ENCODE peak calls at places on chromosomes 16 and 17, in nine cellular contexts. One of them, this sample, is unnamed. For H3K4me1, the result is how much of the 10 kb centered on the place peaks cover.

GRCh38 chr17:58312021-58312630 is 16.5 kb downstream of the TSPOAP1 start:
- DNase-seq in H1: peak
- DNase-seq in HepG2: no peak
- DNase-seq in uterus: no peak
- DNase-seq in heart left ventricle: no peak
- DNase-seq in ovary: no peak
- DNase-seq in esophagus squamous epithelium: no peak
- DNase-seq in body of pancreas: no peak
- DNase-seq in IMR-90: no peak
- DNase-seq in this sample: peak

GRCh38 chr17:27473748-27474609 is 17.7 kb downstream of the KSR1 start:
- DNase-seq in H1: no peak
- DNase-seq in HepG2: no peak
- DNase-seq in uterus: no peak
- DNase-seq in heart left ventricle: peak
- DNase-seq in ovary: no peak
- DNase-seq in esophagus squamous epithelium: no peak
- DNase-seq in body of pancreas: peak
- DNase-seq in IMR-90: no peak
- DNase-seq in this sample: no peak

GRCh38 chr17:74610108-74610507 is 13.4 kb downstream of the CD300E start:
- DNase-seq in H1: peak
- DNase-seq in HepG2: no peak
- DNase-seq in uterus: no peak
- DNase-seq in heart left ventricle: no peak
- DNase-seq in ovary: no peak
- DNase-seq in esophagus squamous epithelium: no peak
- DNase-seq in body of pancreas: no peak
- DNase-seq in IMR-90: no peak
- DNase-seq in this sample: no peak

GRCh38 chr16:31460582-31461002 is 1.3 kb downstream of the ARMC5 start:
- DNase-seq in H1: no peak
- DNase-seq in HepG2: peak
- DNase-seq in uterus: no peak
- DNase-seq in heart left ventricle: no peak
- DNase-seq in ovary: no peak
- DNase-seq in esophagus squamous epithelium: no peak
- DNase-seq in body of pancreas: no peak
- DNase-seq in IMR-90: peak
- DNase-seq in this sample: no peak

GRCh38 chr17:10025976-10026785 is 121.1 kb upstream of the RCVRN start:
- DNase-seq in H1: no peak
- DNase-seq in HepG2: no peak
- DNase-seq in uterus: no peak
- DNase-seq in heart left ventricle: no peak
- DNase-seq in ovary: no peak
- DNase-seq in esophagus squamous epithelium: no peak
- DNase-seq in body of pancreas: no peak
- DNase-seq in IMR-90: no peak
- DNase-seq in this sample: no peak

GRCh38 chr17:42287305-42288077 is 807 bp upstream of the STAT5A start:
- DNase-seq in H1: no peak
- DNase-seq in HepG2: no peak
- DNase-seq in uterus: peak
- DNase-seq in heart left ventricle: peak
- DNase-seq in ovary: peak
- DNase-seq in esophagus squamous epithelium: no peak
- DNase-seq in body of pancreas: peak
- DNase-seq in IMR-90: no peak
- DNase-seq in this sample: no peak

GRCh38 chr16:1794221-1794871 is 841 bp upstream of the IGFALS start:
- DNase-seq in H1: no peak
- DNase-seq in HepG2: peak
- DNase-seq in uterus: no peak
- DNase-seq in heart left ventricle: peak
- DNase-seq in ovary: no peak
- DNase-seq in esophagus squamous epithelium: no peak
- DNase-seq in body of pancreas: peak
- DNase-seq in IMR-90: no peak
- DNase-seq in this sample: no peak

GRCh38 chr17:61406543-61406845 is 6.9 kb downstream of the TBX2 start:
- DNase-seq in H1: no peak
- DNase-seq in HepG2: no peak
- DNase-seq in uterus: no peak
- DNase-seq in heart left ventricle: no peak
- DNase-seq in ovary: no peak
- DNase-seq in esophagus squamous epithelium: no peak
- DNase-seq in body of pancreas: no peak
- DNase-seq in IMR-90: no peak
- DNase-seq in this sample: no peak

GRCh38 chr16:29852654-29853053 is 10.4 kb downstream of the CDIPT start:
- DNase-seq in H1: no peak
- DNase-seq in HepG2: no peak
- DNase-seq in uterus: no peak
- DNase-seq in heart left ventricle: peak
- DNase-seq in ovary: no peak
- DNase-seq in esophagus squamous epithelium: no peak
- DNase-seq in body of pancreas: no peak
- DNase-seq in IMR-90: peak
- DNase-seq in this sample: no peak

GRCh38 chr16:74740795-74741304 is 33.8 kb downstream of the FA2H start:
- DNase-seq in H1: no peak
- DNase-seq in HepG2: no peak
- DNase-seq in uterus: no peak
- DNase-seq in heart left ventricle: no peak
- DNase-seq in ovary: no peak
- DNase-seq in esophagus squamous epithelium: no peak
- DNase-seq in body of pancreas: peak
- DNase-seq in IMR-90: no peak
- DNase-seq in this sample: no peak

GRCh38 chr17:6636616-6637457 is 3.7 kb downstream of the KIAA0753 start:
- DNase-seq in H1: no peak
- DNase-seq in HepG2: no peak
- DNase-seq in uterus: no peak
- DNase-seq in heart left ventricle: no peak
- DNase-seq in ovary: no peak
- DNase-seq in esophagus squamous epithelium: no peak
- DNase-seq in body of pancreas: no peak
- DNase-seq in IMR-90: no peak
- DNase-seq in this sample: no peak

GRCh38 chr16:52068447-52069074 is 478.4 kb downstream of the TOX3 start:
- DNase-seq in H1: peak
- DNase-seq in HepG2: peak
- DNase-seq in uterus: no peak
- DNase-seq in heart left ventricle: no peak
- DNase-seq in ovary: no peak
- DNase-seq in esophagus squamous epithelium: no peak
- DNase-seq in body of pancreas: peak
- DNase-seq in IMR-90: peak
- DNase-seq in this sample: no peak

GRCh38 chr16:29198731-29199521 is 207.6 kb downstream of the NPIPB11 start:
- DNase-seq in H1: peak
- DNase-seq in HepG2: no peak
- DNase-seq in uterus: peak
- DNase-seq in heart left ventricle: no peak
- DNase-seq in ovary: no peak
- DNase-seq in esophagus squamous epithelium: no peak
- DNase-seq in body of pancreas: no peak
- DNase-seq in IMR-90: no peak
- DNase-seq in this sample: peak

GRCh38 chr16:1674751-1675664 is 3.1 kb upstream of the JPT2 start:
- DNase-seq in H1: no peak
- DNase-seq in HepG2: no peak
- DNase-seq in uterus: no peak
- DNase-seq in heart left ventricle: no peak
- DNase-seq in ovary: no peak
- DNase-seq in esophagus squamous epithelium: no peak
- DNase-seq in body of pancreas: no peak
- DNase-seq in IMR-90: peak
- DNase-seq in this sample: no peak

GRCh38 chr16:4378202-4378666 is 6.6 kb downstream of the VASN start:
- DNase-seq in H1: no peak
- DNase-seq in HepG2: no peak
- DNase-seq in uterus: no peak
- DNase-seq in heart left ventricle: no peak
- DNase-seq in ovary: no peak
- DNase-seq in esophagus squamous epithelium: no peak
- DNase-seq in body of pancreas: no peak
- DNase-seq in IMR-90: no peak
- DNase-seq in this sample: no peak

GRCh38 chr16:28912558-28912957 is 12.5 kb downstream of the RABEP2 start:
- DNase-seq in H1: no peak
- DNase-seq in HepG2: no peak
- DNase-seq in uterus: no peak
- DNase-seq in heart left ventricle: no peak
- DNase-seq in ovary: no peak
- DNase-seq in esophagus squamous epithelium: no peak
- DNase-seq in body of pancreas: no peak
- DNase-seq in IMR-90: no peak
- DNase-seq in this sample: no peak

GRCh38 chr16:50368410-50369132 is at the start of gene BRD7:
- DNase-seq in H1: peak
- DNase-seq in HepG2: peak
- DNase-seq in uterus: peak
- DNase-seq in heart left ventricle: peak
- DNase-seq in ovary: peak
- DNase-seq in esophagus squamous epithelium: no peak
- DNase-seq in body of pancreas: peak
- DNase-seq in IMR-90: peak
- DNase-seq in this sample: no peak
- TF ChIP-seq CTCF in H1: peak
- TF ChIP-seq CTCF in HepG2: peak
- TF ChIP-seq CTCF in uterus: peak
- TF ChIP-seq CTCF in heart left ventricle: peak
- TF ChIP-seq CTCF in ovary: peak
- TF ChIP-seq CTCF in esophagus squamous epithelium: no peak
- TF ChIP-seq CTCF in body of pancreas: peak
- TF ChIP-seq CTCF in IMR-90: peak
- TF ChIP-seq CTCF in this sample: peak

GRCh38 chr16:15643453-15644305 is 725 bp upstream of the MARF1 start:
- DNase-seq in H1: peak
- DNase-seq in HepG2: peak
- DNase-seq in uterus: peak
- DNase-seq in heart left ventricle: peak
- DNase-seq in ovary: peak
- DNase-seq in esophagus squamous epithelium: no peak
- DNase-seq in body of pancreas: peak
- DNase-seq in IMR-90: peak
- DNase-seq in this sample: no peak

GRCh38 chr16:15642557-15643452 is at the start of gene MARF1:
- DNase-seq in H1: peak
- DNase-seq in HepG2: peak
- DNase-seq in uterus: peak
- DNase-seq in heart left ventricle: peak
- DNase-seq in ovary: peak
- DNase-seq in esophagus squamous epithelium: peak
- DNase-seq in body of pancreas: peak
- DNase-seq in IMR-90: peak
- DNase-seq in this sample: no peak

GRCh38 chr16:15644306-15644961 is 1.5 kb upstream of the MARF1 start:
- DNase-seq in H1: no peak
- DNase-seq in HepG2: peak
- DNase-seq in uterus: no peak
- DNase-seq in heart left ventricle: no peak
- DNase-seq in ovary: no peak
- DNase-seq in esophagus squamous epithelium: no peak
- DNase-seq in body of pancreas: no peak
- DNase-seq in IMR-90: no peak
- DNase-seq in this sample: no peak

GRCh38 chr16:15640966-15641365 is 2.0 kb downstream of the MARF1 start:
- DNase-seq in H1: no peak
- DNase-seq in HepG2: no peak
- DNase-seq in uterus: no peak
- DNase-seq in heart left ventricle: no peak
- DNase-seq in ovary: no peak
- DNase-seq in esophagus squamous epithelium: no peak
- DNase-seq in body of pancreas: no peak
- DNase-seq in IMR-90: no peak
- DNase-seq in this sample: no peak

GRCh38 chr16:15641753-15642556 is 999 bp downstream of the MARF1 start:
- DNase-seq in H1: no peak
- DNase-seq in HepG2: no peak
- DNase-seq in uterus: no peak
- DNase-seq in heart left ventricle: no peak
- DNase-seq in ovary: no peak
- DNase-seq in esophagus squamous epithelium: no peak
- DNase-seq in body of pancreas: no peak
- DNase-seq in IMR-90: no peak
- DNase-seq in this sample: no peak
- TF ChIP-seq POLR2A in H1: no peak
- TF ChIP-seq POLR2A in HepG2: no peak
- TF ChIP-seq POLR2A in uterus: no peak
- TF ChIP-seq POLR2A in heart left ventricle: no peak
- TF ChIP-seq POLR2A in ovary: no peak
- TF ChIP-seq POLR2A in esophagus squamous epithelium: no peak
- TF ChIP-seq POLR2A in body of pancreas: no peak
- TF ChIP-seq POLR2A in IMR-90: no peak
- TF ChIP-seq POLR2A in this sample: no peak

DNA sequence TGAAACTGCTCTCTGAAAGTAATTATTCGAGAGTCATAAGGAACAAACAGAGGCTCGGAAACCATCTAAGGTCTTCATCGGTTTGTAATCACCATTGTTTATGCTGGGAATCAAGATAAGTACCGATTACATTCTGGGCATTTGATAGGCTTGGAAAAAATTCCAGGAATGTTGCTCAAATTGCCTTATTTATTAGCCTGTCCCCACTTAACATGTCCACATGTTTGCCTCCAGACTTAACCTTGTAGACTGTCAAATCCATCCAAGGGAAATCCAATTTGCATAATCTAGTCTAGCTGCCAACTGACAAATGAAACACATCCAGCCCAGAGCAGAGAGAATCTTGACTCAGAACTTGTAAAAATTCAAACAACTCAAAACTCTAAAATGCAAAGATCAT is 51.3 kb upstream of the TMC5 start:
- DNase-seq in H1: no peak
- DNase-seq in HepG2: no peak
- DNase-seq in uterus: no peak
- DNase-seq in heart left ventricle: no peak
- DNase-seq in ovary: no peak
- DNase-seq in esophagus squamous epithelium: no peak
- DNase-seq in body of pancreas: no peak
- DNase-seq in IMR-90: no peak
- DNase-seq in this sample: no peak
- H3K4me1 ChIP-seq in H1: under half
- H3K4me1 ChIP-seq in HepG2: under half
- H3K4me1 ChIP-seq in uterus: under half
- H3K4me1 ChIP-seq in heart left ventricle: under half
- H3K4me1 ChIP-seq in ovary: under half
- H3K4me1 ChIP-seq in esophagus squamous epithelium: under half
- H3K4me1 ChIP-seq in body of pancreas: under half
- H3K4me1 ChIP-seq in IMR-90: under half
- H3K4me1 ChIP-seq in this sample: under half

DNA sequence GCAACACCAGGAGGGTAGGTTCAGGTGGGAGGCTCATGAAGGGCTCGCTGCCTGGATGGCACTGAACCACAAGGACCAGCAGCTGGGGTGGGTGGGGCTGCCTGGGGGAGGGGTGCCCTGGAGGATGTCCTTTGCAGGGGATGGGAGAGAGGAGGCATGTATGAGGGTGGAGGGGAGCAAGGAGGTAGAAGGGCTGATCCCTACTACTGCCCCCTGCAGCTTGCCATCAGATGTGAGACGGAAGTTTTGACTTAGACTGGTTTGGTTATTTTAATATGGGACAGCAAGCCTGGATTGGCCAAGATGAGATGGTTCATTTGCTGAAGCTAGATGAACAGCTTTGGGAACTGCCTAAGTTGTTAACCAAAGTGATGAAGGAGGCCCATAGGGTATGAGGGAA is 115.9 kb downstream of the SEC14L1 start:
- DNase-seq in H1: no peak
- DNase-seq in HepG2: no peak
- DNase-seq in uterus: no peak
- DNase-seq in heart left ventricle: no peak
- DNase-seq in ovary: no peak
- DNase-seq in esophagus squamous epithelium: no peak
- DNase-seq in body of pancreas: no peak
- DNase-seq in IMR-90: no peak
- DNase-seq in this sample: no peak
- TF ChIP-seq CTCF in H1: no peak
- TF ChIP-seq CTCF in HepG2: no peak
- TF ChIP-seq CTCF in uterus: no peak
- TF ChIP-seq CTCF in heart left ventricle: no peak
- TF ChIP-seq CTCF in ovary: no peak
- TF ChIP-seq CTCF in esophagus squamous epithelium: no peak
- TF ChIP-seq CTCF in body of pancreas: no peak
- TF ChIP-seq CTCF in IMR-90: no peak
- TF ChIP-seq CTCF in this sample: no peak

This sample was measured in vagina.